ENCODE peak calls at places on chromosome 7, in ten cellular contexts. M is ELF-1; H is breast epithelium; C is activated CD4-positive, alpha-beta memory T cell treated with anti-CD3 and anti-CD28 coated beads, Interleukin-2, amount 10 ng/mL, durations not matched to agents 7 days and 5 days; X is neural crest cell; N is GM04504; K is GM12865; R is lower lobe of right lung; B is HEK293T; W is fibroblast of the aortic adventitia. Q is an unnamed sample.

GRCh38 chr7:63900394-63901203 is 98.0 kb upstream of the ZNF722 start:
- DNase-seq in M (peak), H (peak), C (peak), X (no peak), N (peak), K (peak), R (peak), B (peak), W (no peak), Q (peak)

GRCh38 chr7:131164025-131164899 is 163.4 kb upstream of the MKLN1 start:
- DNase-seq in M (no peak), H (no peak), C (no peak), X (no peak), N (peak), K (no peak), R (no peak), B (no peak), W (peak), Q (no peak)

GRCh38 chr7:50711271-50712175 is 71.2 kb downstream of the GRB10 start:
- DNase-seq in M (no peak), H (no peak), C (no peak), X (no peak), N (no peak), K (no peak), R (no peak), B (no peak), W (peak), Q (no peak)

GRCh38 chr7:25851332-25852248 is 300.4 kb upstream of the NFE2L3 start:
- DNase-seq in M (peak), H (peak), C (peak), X (peak), N (no peak), K (peak), R (peak), B (peak), W (peak), Q (peak)

GRCh38 chr7:96285579-96285978 is 36.3 kb downstream of the SLC25A13 start:
- DNase-seq in M (no peak), H (no peak), C (peak), X (no peak), N (no peak), K (peak), R (no peak), B (no peak), W (no peak), Q (no peak)

GRCh38 chr7:47074702-47075153 is 507.2 kb downstream of the TNS3 start:
- DNase-seq in M (no peak), H (no peak), C (no peak), X (no peak), N (no peak), K (no peak), R (no peak), B (no peak), W (peak), Q (no peak)

GRCh38 chr7:151426486-151426905 is 13.4 kb downstream of the CRYGN start:
- DNase-seq in M (peak), H (peak), C (no peak), X (no peak), N (no peak), K (no peak), R (peak), B (peak), W (peak), Q (peak)

GRCh38 chr7:130642383-130642782 is 26.2 kb downstream of the COPG2 start:
- DNase-seq in M (no peak), H (no peak), C (no peak), X (no peak), N (no peak), K (no peak), R (no peak), B (no peak), W (no peak), Q (no peak)